ENCODE peak calls at places on chromosomes 7 and 10, in four cellular contexts. L is neuronal stem cell, W is H1, E is H9. V is an unnamed sample.

GRCh38 chr10:78604721-78605120 is 464.0 kb upstream of the ZMIZ1 start:
- DNase-seq in L (no peak), W (no peak), E (peak; percentile 14), V (no peak)

GRCh38 chr10:132111121-132111731 is 45.5 kb downstream of the JAKMIP3 start:
- DNase-seq in L (no peak), W (no peak), E (no peak), V (no peak)

GRCh38 chr10:114372179-114372578 is 32.1 kb downstream of the AFAP1L2 start:
- DNase-seq in L (no peak), W (no peak), E (no peak), V (no peak)

GRCh38 chr10:86370006-86370585 is 3.5 kb upstream of the GRID1 start:
- DNase-seq in L (no peak), W (no peak), E (peak; percentile 9), V (no peak)

GRCh38 chr10:37476285-37476684 is 350.9 kb downstream of the ANKRD30A start:
- DNase-seq in L (no peak), W (no peak), E (no peak), V (no peak)

GRCh38 chr7:129664029-129665012 is 52.8 kb downstream of the NRF1 start:
- DNase-seq in L (no peak), W (no peak), E (no peak), V (peak; percentile 72)

GRCh38 chr10:88659725-88660592 is 4.3 kb upstream of the LIPF start:
- DNase-seq in L (no peak), W (no peak), E (no peak), V (no peak)

GRCh38 chr7:435518-436366 is 83.9 kb downstream of the PDGFA start:
- DNase-seq in L (no peak), W (no peak), E (no peak), V (no peak)

GRCh38 chr10:7589748-7590147 is 77.0 kb downstream of the ITIH5 start:
- DNase-seq in L (no peak), W (no peak), E (no peak), V (no peak)

GRCh38 chr7:73717991-73718405 is 1.5 kb downstream of the STX1A start:
- DNase-seq in L (no peak), W (no peak), E (no peak), V (peak; percentile 95)

GRCh38 chr7:50415844-50416243 is 34.3 kb downstream of the FIGNL1 start:
- DNase-seq in L (no peak), W (no peak), E (no peak), V (no peak)

GRCh38 chr7:39413866-39414668 is 152.1 kb upstream of the YAE1 start:
- DNase-seq in L (peak; percentile 69), W (peak; percentile 46), E (peak; percentile 86), V (peak; percentile 53)

GRCh38 chr10:5531558-5532230 is 6.9 kb downstream of the CALML3 start:
- DNase-seq in L (no peak), W (no peak), E (no peak), V (no peak)

GRCh38 chr7:99141756-99142726 is 1.9 kb downstream of the SMURF1 start:
- DNase-seq in L (peak; percentile 71), W (peak; percentile 33), E (peak; percentile 77), V (peak; percentile 78)

GRCh38 chr7:28069788-28070187 is 110.8 kb downstream of the JAZF1 start:
- DNase-seq in L (no peak), W (no peak), E (no peak), V (peak; percentile 41)

GRCh38 chr10:49520122-49520775 is 18.7 kb downstream of the ERCC6 start:
- DNase-seq in L (no peak), W (no peak), E (no peak), V (no peak)

GRCh38 chr7:70040971-70041766 is 442.9 kb downstream of the AUTS2 start:
- DNase-seq in L (no peak), W (no peak), E (no peak), V (peak; percentile 13)

GRCh38 chr7:122803323-122803722 is 82.9 kb downstream of the CADPS2 start:
- DNase-seq in L (peak; percentile 21), W (no peak), E (no peak), V (no peak)

GRCh38 chr7:128167316-128167691 is 73.8 kb upstream of the LEP start:
- DNase-seq in L (no peak), W (no peak), E (peak; percentile 53), V (peak; percentile 79)

GRCh38 chr10:51030480-51030879 is 43.8 kb upstream of the PRKG1 start:
- DNase-seq in L (no peak), W (no peak), E (no peak), V (peak; percentile 19)

GRCh38 chr7:123752534-123752933 is 3.7 kb upstream of the WASL start:
- DNase-seq in L (no peak), W (no peak), E (no peak), V (no peak)

GRCh38 chr7:104123786-104124185 is 84.0 kb downstream of the ORC5 start:
- DNase-seq in L (no peak), W (no peak), E (no peak), V (peak; percentile 16)

GRCh38 chr10:93248583-93249227 is 175.0 kb downstream of the CYP26A1 start:
- DNase-seq in L (no peak), W (no peak), E (peak; percentile 32), V (no peak)

GRCh38 chr10:119466655-119467054 is 75.9 kb downstream of the RGS10 start:
- DNase-seq in L (no peak), W (no peak), E (no peak), V (peak; percentile 32)

GRCh38 chr7:141587304-141587703 is 36.1 kb downstream of the AGK start:
- DNase-seq in L (no peak), W (no peak), E (no peak), V (peak; percentile 4)

GRCh38 chr10:14353291-14353913 is 22.7 kb upstream of the FRMD4A start:
- DNase-seq in L (no peak), W (no peak), E (peak; percentile 40), V (no peak)

GRCh38 chr7:135659159-135659837 is 3.0 kb upstream of the STMP1 start:
- DNase-seq in L (no peak), W (no peak), E (no peak), V (peak; percentile 58)

GRCh38 chr10:17249820-17250219 is 21.8 kb downstream of the VIM start:
- DNase-seq in L (no peak), W (no peak), E (no peak), V (no peak)

GRCh38 chr10:484441-484924 is 205.0 kb downstream of the DIP2C start:
- DNase-seq in L (no peak), W (no peak), E (peak; percentile 35), V (peak; percentile 57)

GRCh38 chr10:90417466-90418210 is 440.2 kb downstream of the HTR7 start:
- DNase-seq in L (no peak), W (no peak), E (no peak), V (peak; percentile 36)

GRCh38 chr7:150453186-150453585 is 2.8 kb downstream of the GIMAP8 start:
- DNase-seq in L (no peak), W (no peak), E (no peak), V (no peak)

GRCh38 chr7:70035509-70035908 is 437.2 kb downstream of the AUTS2 start:
- DNase-seq in L (no peak), W (no peak), E (no peak), V (no peak)

GRCh38 chr10:100775346-100775745 is 30.0 kb downstream of the PAX2 start:
- DNase-seq in L (no peak), W (no peak), E (no peak), V (no peak)

GRCh38 chr7:136878878-136879277 is 10.4 kb downstream of the CHRM2 start:
- DNase-seq in L (no peak), W (no peak), E (no peak), V (peak; percentile 21)

GRCh38 chr10:96511044-96511945 is 2.4 kb downstream of the TLL2 start:
- DNase-seq in L (no peak), W (peak; percentile 44), E (peak; percentile 86), V (peak; percentile 31)

GRCh38 chr7:3117488-3118228 is 74.0 kb upstream of the CARD11 start:
- DNase-seq in L (no peak), W (no peak), E (no peak), V (no peak)

GRCh38 chr7:5419523-5420107 is 4.0 kb downstream of the TNRC18 start:
- DNase-seq in L (peak; percentile 73), W (no peak), E (peak; percentile 53), V (peak; percentile 34)
- H2BK12ac ChIP-seq in L (peak overlapping the region; percentile 41), W (peak overlapping the region; percentile 94), E (no peak overlapping the region), V (no peak overlapping the region)

GRCh38 chr7:102404005-102404861 is 8.1 kb downstream of the PRKRIP1 start:
- DNase-seq in L (peak; percentile 23), W (no peak), E (peak; percentile 72), V (peak; percentile 72)
- H3K4me2 ChIP-seq in L (no peak overlapping the region), W (no peak overlapping the region), E (no peak overlapping the region), V (no peak overlapping the region)

DNA sequence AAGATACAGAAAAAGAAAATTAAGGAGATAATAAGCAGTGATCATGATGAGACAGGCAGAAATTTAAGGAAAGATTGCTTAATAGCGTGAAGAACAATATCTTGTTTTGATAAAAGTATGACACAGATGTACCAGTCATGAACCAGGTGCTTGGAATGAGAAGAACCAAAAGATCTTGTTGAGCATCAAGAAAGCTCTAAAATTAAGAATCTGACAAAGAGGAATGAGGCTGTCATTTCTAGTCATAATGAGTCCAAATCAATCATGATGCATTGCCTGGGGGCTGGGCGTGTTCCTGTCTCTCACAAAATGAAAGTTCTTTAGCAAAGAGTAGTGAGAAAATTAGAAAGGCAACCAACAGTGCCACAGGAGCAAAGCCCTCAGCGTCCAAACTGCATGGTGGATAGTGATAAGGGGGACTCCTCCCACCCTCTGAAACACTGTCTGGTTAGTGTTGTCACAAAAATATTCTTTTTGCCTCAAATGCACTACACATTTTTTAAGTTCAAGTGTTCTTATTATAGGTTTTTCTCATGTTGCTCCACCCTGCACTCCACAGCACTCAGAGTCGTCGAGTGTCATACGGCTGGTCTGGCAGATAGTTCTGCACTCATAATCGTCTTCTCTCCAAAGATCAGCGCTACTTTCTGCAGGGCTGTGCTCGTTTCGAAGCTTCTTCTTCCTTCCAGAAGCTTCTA is 439.6 kb downstream of the TNS3 start:
- DNase-seq in L (no peak), W (no peak), E (no peak), V (no peak)
- H2BK15ac ChIP-seq in L (no peak overlapping the region), W (no peak overlapping the region), E (no peak overlapping the region), V (no peak overlapping the region)

GRCh38 chr10:102814873-102815661 is 22.1 kb downstream of the CYP17A1 start:
- DNase-seq in L (no peak), W (no peak), E (peak; percentile 45), V (peak; percentile 72)
- H2BK12ac ChIP-seq in L (no peak overlapping the region), W (peak overlapping the region; percentile 68), E (no peak overlapping the region), V (no peak overlapping the region)

DNA sequence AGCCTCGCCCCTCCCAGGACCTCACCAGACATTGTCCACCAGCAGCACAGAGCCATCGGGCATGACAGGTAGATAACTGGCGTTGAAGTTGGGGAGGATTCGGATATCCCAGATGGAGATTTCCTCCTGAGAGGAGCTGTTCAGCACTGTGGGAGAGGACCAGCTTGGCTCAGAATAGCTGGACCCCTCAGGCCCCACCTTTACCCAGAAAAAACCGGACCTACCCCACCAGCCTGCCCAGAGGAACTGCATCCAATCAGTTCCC is 1.5 kb downstream of the TRAPPC14 start:
- DNase-seq in L (no peak), W (no peak), E (no peak), V (no peak)
- H3K4me2 ChIP-seq in L (no peak overlapping the region), W (peak overlapping the region; percentile 94), E (peak overlapping the region; percentile 92), V (peak overlapping the region; percentile 48)